ENCODE peak calls at places on chromosomes 16 and 17, in five cellular contexts. O is GM13976, P is Panc1, H is cardiac muscle cell, N is endothelial cell. Z is an unnamed sample.

GRCh38 chr17:3978421-3979275 is 14.4 kb upstream of the ATP2A3 start:
- DNase-seq in O (no peak), P (no peak), H (peak), N (no peak), Z (no peak)

GRCh38 chr17:32565401-32565800 is 78.6 kb downstream of the CDK5R1 start:
- DNase-seq in O (no peak), P (no peak), H (no peak), N (no peak), Z (no peak)

GRCh38 chr17:8324132-8324531 is 14.1 kb downstream of the ARHGEF15 start:
- DNase-seq in O (no peak), P (no peak), H (no peak), N (no peak), Z (no peak)

GRCh38 chr16:81531415-81531814 is 86.8 kb downstream of the CMIP start:
- DNase-seq in O (no peak), P (no peak), H (no peak), N (no peak), Z (no peak)

GRCh38 chr16:86363836-86364618 is 146.3 kb upstream of the FOXF1 start:
- DNase-seq in O (no peak), P (no peak), H (peak), N (no peak), Z (no peak)

GRCh38 chr17:40290629-40291296 is 3.1 kb downstream of the CDC6 start:
- DNase-seq in O (peak), P (peak), H (peak), N (peak), Z (peak)

GRCh38 chr16:728131-728889 is 1.4 kb downstream of the HAGHL start:
- DNase-seq in O (peak), P (no peak), H (peak), N (no peak), Z (no peak)

GRCh38 chr16:64615647-64616280 is 506.1 kb downstream of the CDH11 start:
- DNase-seq in O (no peak), P (no peak), H (peak), N (no peak), Z (no peak)

GRCh38 chr16:19128454-19129210 is 14.9 kb downstream of the ITPRIPL2 start:
- DNase-seq in O (no peak), P (no peak), H (no peak), N (no peak), Z (no peak)

GRCh38 chr16:73523209-73523608 is 475.3 kb upstream of the ZFHX3 start:
- DNase-seq in O (no peak), P (no peak), H (no peak), N (no peak), Z (no peak)

GRCh38 chr17:49817993-49818392 is 29.5 kb downstream of the KAT7 start:
- DNase-seq in O (no peak), P (no peak), H (no peak), N (no peak), Z (no peak)

GRCh38 chr16:69138608-69139007 is 6.2 kb downstream of the UTP4 start:
- DNase-seq in O (no peak), P (no peak), H (no peak), N (no peak), Z (no peak)

GRCh38 chr17:29117440-29117753 is 62.8 kb downstream of the MYO18A start:
- DNase-seq in O (no peak), P (no peak), H (no peak), N (no peak), Z (no peak)

GRCh38 chr16:8962393-8963009 is 1.2 kb downstream of the USP7 start:
- DNase-seq in O (peak), P (no peak), H (no peak), N (no peak), Z (no peak)

GRCh38 chr16:12354296-12354818 is 377.8 kb downstream of the SNX29 start:
- DNase-seq in O (no peak), P (no peak), H (no peak), N (no peak), Z (no peak)

GRCh38 chr16:89921699-89922476 is 1.3 kb upstream of the TUBB3 start:
- DNase-seq in O (no peak), P (no peak), H (peak), N (peak), Z (peak)

GRCh38 chr17:79946352-79947231 is 89.1 kb downstream of the TBC1D16 start:
- DNase-seq in O (no peak), P (no peak), H (no peak), N (no peak), Z (no peak)

GRCh38 chr17:1999557-2000251 is 25.4 kb downstream of the RTN4RL1 start:
- DNase-seq in O (no peak), P (no peak), H (peak), N (peak), Z (no peak)

GRCh38 chr16:70634861-70635260 is 11.5 kb upstream of the IL34 start:
- DNase-seq in O (no peak), P (no peak), H (peak), N (no peak), Z (no peak)

GRCh38 chr17:27616414-27616813 is 14.6 kb upstream of the LGALS9 start:
- DNase-seq in O (no peak), P (no peak), H (no peak), N (no peak), Z (no peak)

GRCh38 chr16:68072038-68072695 is 13.0 kb upstream of the NFATC3 start:
- DNase-seq in O (no peak), P (no peak), H (no peak), N (no peak), Z (no peak)

GRCh38 chr17:49527927-49528651 is 33.0 kb downstream of the NGFR start:
- DNase-seq in O (no peak), P (no peak), H (no peak), N (no peak), Z (no peak)

GRCh38 chr16:31072540-31073072 is 1.4 kb downstream of the ZNF668 start:
- DNase-seq in O (no peak), P (no peak), H (peak), N (peak), Z (no peak)

GRCh38 chr16:64751906-64752305 is 370.0 kb downstream of the CDH11 start:
- DNase-seq in O (no peak), P (no peak), H (peak), N (no peak), Z (peak)

GRCh38 chr16:82991941-82992675 is 365.3 kb downstream of the CDH13 start:
- DNase-seq in O (no peak), P (no peak), H (no peak), N (no peak), Z (no peak)

GRCh38 chr16:1989826-1990335 is at the start of gene SYNGR3:
- DNase-seq in O (peak), P (no peak), H (no peak), N (no peak), Z (no peak)

GRCh38 chr17:83107656-83108048 is 28.2 kb downstream of the METRNL start:
- DNase-seq in O (no peak), P (no peak), H (no peak), N (no peak), Z (no peak)

GRCh38 chr17:39973496-39973895 is 7.1 kb upstream of the PSMD3 start:
- DNase-seq in O (no peak), P (no peak), H (peak), N (no peak), Z (no peak)

GRCh38 chr17:57874434-57875108 is 24.7 kb upstream of the MRPS23 start:
- DNase-seq in O (no peak), P (no peak), H (peak), N (peak), Z (peak)

GRCh38 chr16:53152321-53152720 is 97.5 kb downstream of the CHD9 start:
- DNase-seq in O (peak), P (no peak), H (no peak), N (no peak), Z (no peak)

GRCh38 chr16:88116121-88116900 is 165.1 kb downstream of the BANP start:
- DNase-seq in O (no peak), P (no peak), H (peak), N (no peak), Z (peak)

GRCh38 chr17:9195961-9196668 is 174.8 kb downstream of the NTN1 start:
- DNase-seq in O (no peak), P (no peak), H (no peak), N (no peak), Z (no peak)

GRCh38 chr16:29790949-29791844 is 646 bp downstream of the KIF22 start:
- DNase-seq in O (no peak), P (no peak), H (no peak), N (no peak), Z (no peak)

GRCh38 chr16:10081201-10081940 is 100.9 kb downstream of the GRIN2A start:
- DNase-seq in O (no peak), P (no peak), H (no peak), N (no peak), Z (peak)

GRCh38 chr17:3911271-3912053 is 4.8 kb downstream of the P2RX1 start:
- DNase-seq in O (peak), P (no peak), H (peak), N (no peak), Z (no peak)

GRCh38 chr17:29089601-29090044 is 46.7 kb downstream of the PIPOX start:
- DNase-seq in O (no peak), P (no peak), H (no peak), N (no peak), Z (no peak)

GRCh38 chr16:27633221-27633620 is 83.3 kb downstream of the KATNIP start:
- DNase-seq in O (no peak), P (no peak), H (no peak), N (no peak), Z (no peak)
- TF ChIP-seq CTCF in O (no peak), P (no peak), H (no peak), N (no peak), Z (no peak)

GRCh38 chr17:73420897-73421296 is 109.1 kb upstream of the CDC42EP4 start:
- DNase-seq in O (no peak), P (no peak), H (peak), N (peak), Z (no peak)
- TF ChIP-seq CTCF in O (no peak), P (no peak), H (peak), N (no peak), Z (peak)

GRCh38 chr16:84047626-84048025 is 5.0 kb upstream of the SLC38A8 start:
- DNase-seq in O (no peak), P (no peak), H (no peak), N (no peak), Z (no peak)

GRCh38 chr16:84049403-84050060 is 6.9 kb upstream of the SLC38A8 start:
- DNase-seq in O (no peak), P (no peak), H (no peak), N (no peak), Z (no peak)

GRCh38 chr16:84047206-84047605 is 4.6 kb upstream of the SLC38A8 start:
- DNase-seq in O (no peak), P (no peak), H (no peak), N (no peak), Z (no peak)

GRCh38 chr16:84048871-84049270 is 6.3 kb upstream of the SLC38A8 start:
- DNase-seq in O (no peak), P (no peak), H (no peak), N (no peak), Z (no peak)

DNA sequence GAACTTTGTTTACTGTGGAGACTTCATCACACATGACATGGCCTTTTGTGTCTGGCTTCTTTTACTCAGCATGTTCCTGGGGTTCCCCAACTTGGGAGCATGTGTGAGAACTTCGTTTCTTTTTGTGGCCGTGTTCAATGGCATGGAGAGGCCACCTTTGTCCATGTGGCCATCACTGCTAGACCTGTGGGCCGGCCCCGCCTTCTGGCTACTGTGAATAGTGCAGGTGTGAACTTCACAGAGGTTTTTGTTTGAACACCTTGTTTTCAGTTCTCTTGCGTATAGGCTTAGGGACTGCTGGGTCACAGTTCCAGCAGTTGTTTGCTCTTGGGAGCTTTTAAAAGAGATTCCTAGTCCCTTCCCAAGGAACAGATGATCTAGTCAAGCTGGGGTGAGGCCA is 5.7 kb upstream of the SLC38A8 start:
- DNase-seq in O (no peak), P (no peak), H (no peak), N (no peak), Z (no peak)
- TF ChIP-seq CTCF in O (no peak), P (no peak), H (no peak), N (no peak), Z (peak)

GRCh38 chr16:50369133-50369804 is 481 bp upstream of the BRD7 start:
- DNase-seq in O (no peak), P (no peak), H (no peak), N (no peak), Z (no peak)
- TF ChIP-seq CTCF in O (no peak), P (peak), H (no peak), N (no peak), Z (no peak)

GRCh38 chr16:27265982-27266381 is 2.6 kb downstream of the NSMCE1 start:
- DNase-seq in O (no peak), P (no peak), H (no peak), N (no peak), Z (no peak)

GRCh38 chr16:27267037-27267677 is 1.4 kb downstream of the NSMCE1 start:
- DNase-seq in O (no peak), P (no peak), H (no peak), N (no peak), Z (no peak)

GRCh38 chr16:27270389-27270788 is 1.8 kb upstream of the NSMCE1 start:
- DNase-seq in O (no peak), P (no peak), H (no peak), N (no peak), Z (no peak)

GRCh38 chr16:27269300-27270150 is 953 bp upstream of the NSMCE1 start:
- DNase-seq in O (no peak), P (no peak), H (no peak), N (no peak), Z (no peak)

DNA sequence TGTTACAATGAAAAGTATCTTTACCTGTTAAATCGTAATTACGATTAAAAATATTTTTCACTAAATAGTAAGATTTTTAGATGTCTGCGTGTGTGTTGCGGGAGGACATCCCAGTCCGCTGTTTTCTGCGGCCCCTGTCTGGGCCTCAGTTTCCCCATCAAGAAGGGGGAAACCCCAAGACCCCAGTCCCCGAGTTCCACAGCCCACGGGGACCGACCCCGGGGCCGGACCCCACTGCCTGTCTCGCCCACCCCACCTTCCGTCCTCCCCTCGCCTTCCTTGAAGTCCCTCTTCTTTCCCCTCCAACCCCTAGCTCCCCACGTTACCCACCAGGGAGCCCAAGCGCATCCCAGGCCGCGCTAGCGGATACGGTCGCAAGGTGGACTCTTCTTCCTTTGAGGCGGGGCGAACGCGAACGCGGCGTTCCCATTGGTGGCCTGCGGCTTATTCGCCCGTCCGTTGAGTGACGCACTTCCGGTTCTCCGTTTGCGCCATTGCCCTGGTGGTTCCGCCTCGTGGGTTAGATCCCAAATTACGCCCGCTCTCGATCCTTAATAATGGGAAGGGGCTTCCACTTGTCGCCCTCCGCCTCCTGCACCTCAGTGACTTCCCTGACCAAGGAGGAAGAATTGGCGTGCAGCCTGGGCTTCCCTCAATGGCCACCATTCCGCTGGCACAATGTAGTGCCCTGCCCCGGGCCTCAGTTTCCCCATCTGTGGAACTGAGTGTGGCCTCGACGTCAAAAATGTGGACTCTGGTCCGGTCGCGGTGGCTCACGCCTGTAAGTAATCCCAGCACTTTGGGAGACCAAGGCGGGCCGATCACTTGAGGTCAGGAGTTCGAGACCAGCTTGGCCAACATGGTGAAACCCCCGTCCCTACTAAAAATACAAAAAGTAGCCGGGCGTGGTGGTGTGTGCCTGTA is at the start of gene NSMCE1:
- DNase-seq in O (peak), P (peak), H (peak), N (peak), Z (peak)
- TF ChIP-seq CTCF in O (no peak), P (no peak), H (no peak), N (no peak), Z (peak)

Z was measured in astrocyte of the cerebellum.